ENCODE peak calls at places on chromosomes 12 and 14, in seven cellular contexts. X, U, K, N, Y, M and H are unnamed samples.

GRCh38 chr14:23483216-23483854 is 13.8 kb downstream of the NGDN start:
- DNase-seq in M (no peak), K (no peak), N (peak), Y (no peak), U (no peak), X (no peak), H (peak)

GRCh38 chr12:30417697-30418231 is 277.9 kb downstream of the IPO8 start:
- DNase-seq in M (no peak), N (no peak), X (no peak), K (no peak), Y (peak), U (no peak), H (no peak)

GRCh38 chr14:99320105-99320572 is 48.1 kb upstream of the BCL11B start:
- DNase-seq in N (peak), Y (no peak), K (no peak), U (peak), X (peak), M (peak), H (no peak)

GRCh38 chr12:11621797-11622423 is 27.6 kb upstream of the ETV6 start:
- DNase-seq in U (peak), Y (peak), X (no peak), K (no peak), N (no peak), M (no peak), H (no peak)

GRCh38 chr14:35229495-35230089 is 62.6 kb upstream of the PSMA6 start:
- DNase-seq in N (no peak), K (no peak), Y (no peak), X (no peak), M (no peak), U (no peak), H (no peak)

GRCh38 chr14:63266106-63266505 is 52.6 kb downstream of the GPHB5 start:
- DNase-seq in M (no peak), K (no peak), U (no peak), N (no peak), X (no peak), Y (no peak), H (no peak)

GRCh38 chr14:64938972-64939816 is 3.4 kb downstream of the GPX2 start:
- DNase-seq in M (no peak), N (no peak), K (no peak), Y (no peak), U (no peak), X (peak), H (no peak)

GRCh38 chr14:69617796-69618195 is 6.4 kb downstream of the SUSD6 start:
- DNase-seq in M (no peak), K (no peak), Y (no peak), X (no peak), U (no peak), N (no peak), H (no peak)

GRCh38 chr12:22262309-22262708 is 72.2 kb downstream of the ST8SIA1 start:
- DNase-seq in M (no peak), N (no peak), X (no peak), U (no peak), Y (no peak), K (no peak), H (no peak)

GRCh38 chr12:56927281-56927680 is 6.9 kb downstream of the SDR9C7 start:
- DNase-seq in U (no peak), K (no peak), M (no peak), X (no peak), Y (no peak), N (no peak), H (no peak)

GRCh38 chr14:94514351-94514750 is 5.1 kb upstream of the SERPINA12 start:
- DNase-seq in X (peak), M (no peak), N (no peak), Y (no peak), U (no peak), K (no peak), H (no peak)

GRCh38 chr12:52528641-52529143 is 8.5 kb upstream of the KRT5 start:
- DNase-seq in N (no peak), U (no peak), M (no peak), Y (no peak), X (peak), K (no peak), H (no peak)

GRCh38 chr12:122421815-122422737 is at the start of gene CLIP1:
- DNase-seq in N (peak), X (peak), U (peak), K (no peak), M (peak), Y (peak), H (peak)

GRCh38 chr12:43210437-43211197 is 341.4 kb downstream of the ADAMTS20 start:
- DNase-seq in Y (no peak), X (no peak), N (peak), K (no peak), M (no peak), U (no peak), H (no peak)

GRCh38 chr14:42192659-42193425 is 586.2 kb downstream of the LRFN5 start:
- DNase-seq in Y (no peak), N (no peak), X (no peak), U (no peak), M (no peak), K (no peak), H (no peak)

GRCh38 chr12:112947314-112947713 is 9.0 kb downstream of the OAS3 start:
- DNase-seq in M (no peak), U (no peak), N (no peak), Y (no peak), K (no peak), X (no peak), H (no peak)

GRCh38 chr12:108699955-108700563 is 31.3 kb downstream of the CORO1C start:
- DNase-seq in X (no peak), Y (no peak), K (no peak), M (no peak), U (no peak), N (no peak), H (no peak)

GRCh38 chr12:89779090-89779489 is 70.5 kb upstream of the ATP2B1 start:
- DNase-seq in U (no peak), K (no peak), Y (no peak), X (no peak), N (no peak), M (no peak), H (no peak)

GRCh38 chr14:91425720-91426032 is 8.1 kb upstream of the CCDC88C start:
- DNase-seq in Y (no peak), U (no peak), X (peak), N (no peak), M (no peak), K (no peak), H (no peak)

GRCh38 chr12:57449375-57449774 is 5.7 kb upstream of the INHBE start:
- DNase-seq in K (no peak), M (no peak), Y (no peak), U (no peak), N (no peak), X (no peak), H (no peak)

GRCh38 chr12:19440019-19440858 is 947 bp downstream of the AEBP2 start:
- DNase-seq in N (peak), K (peak), U (peak), X (peak), Y (peak), M (peak), H (peak)

GRCh38 chr14:61322799-61323290 is 1.5 kb downstream of the PRKCH start:
- DNase-seq in X (no peak), U (peak), Y (no peak), N (no peak), M (no peak), K (no peak), H (no peak)

GRCh38 chr12:122669397-122670070 is 33.6 kb downstream of the HCAR2 start:
- DNase-seq in U (peak), N (no peak), K (no peak), X (no peak), M (no peak), Y (no peak), H (no peak)

GRCh38 chr12:72365151-72365550 is 93.0 kb downstream of the TRHDE start:
- DNase-seq in M (no peak), U (no peak), K (no peak), N (no peak), Y (no peak), X (no peak), H (no peak)

GRCh38 chr12:114662512-114663177 is 21.3 kb downstream of the TBX3 start:
- DNase-seq in K (no peak), M (peak), N (peak), Y (peak), X (peak), U (peak), H (peak)

GRCh38 chr14:36091096-36091495 is 85.4 kb downstream of the PTCSC3 start:
- DNase-seq in X (no peak), N (no peak), Y (no peak), K (no peak), U (no peak), M (no peak), H (no peak)

DNA sequence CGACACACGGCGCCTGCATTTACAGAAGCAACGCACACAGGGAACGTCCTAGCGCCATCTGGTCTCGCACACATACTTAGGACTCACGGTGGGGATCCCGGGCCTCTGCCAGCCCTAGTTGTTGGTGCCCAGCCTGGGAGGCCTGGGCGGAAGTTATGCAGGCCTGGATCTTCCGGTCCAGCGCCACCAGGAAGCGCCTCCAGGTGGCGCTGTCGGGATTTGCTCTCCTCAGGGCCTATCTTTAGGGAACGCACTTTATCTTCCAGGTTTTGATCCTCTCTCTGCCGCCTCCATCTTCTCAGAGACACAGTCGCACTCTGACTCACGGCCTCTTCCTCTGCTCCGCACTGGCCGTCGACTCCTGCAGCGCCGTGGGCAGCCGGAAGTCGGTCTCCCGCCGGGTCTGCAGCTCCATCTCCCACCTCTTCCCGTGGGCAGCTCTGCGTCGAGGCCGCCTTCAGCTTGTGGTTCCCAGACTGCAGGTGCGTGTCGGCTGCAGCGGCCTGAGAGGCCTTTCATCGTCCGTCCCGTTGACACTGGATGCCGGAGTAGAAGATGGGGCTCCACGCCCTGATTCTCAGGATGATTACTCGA is 760.4 kb downstream of the TMEM121 start:
- DNase-seq in K (no peak), M (no peak), N (peak), U (no peak), X (no peak), Y (no peak), H (no peak)
- TF ChIP-seq CTCF in K (peak), M (no peak), N (peak), U (no peak), X (no peak), Y (no peak), H (no peak)

DNA sequence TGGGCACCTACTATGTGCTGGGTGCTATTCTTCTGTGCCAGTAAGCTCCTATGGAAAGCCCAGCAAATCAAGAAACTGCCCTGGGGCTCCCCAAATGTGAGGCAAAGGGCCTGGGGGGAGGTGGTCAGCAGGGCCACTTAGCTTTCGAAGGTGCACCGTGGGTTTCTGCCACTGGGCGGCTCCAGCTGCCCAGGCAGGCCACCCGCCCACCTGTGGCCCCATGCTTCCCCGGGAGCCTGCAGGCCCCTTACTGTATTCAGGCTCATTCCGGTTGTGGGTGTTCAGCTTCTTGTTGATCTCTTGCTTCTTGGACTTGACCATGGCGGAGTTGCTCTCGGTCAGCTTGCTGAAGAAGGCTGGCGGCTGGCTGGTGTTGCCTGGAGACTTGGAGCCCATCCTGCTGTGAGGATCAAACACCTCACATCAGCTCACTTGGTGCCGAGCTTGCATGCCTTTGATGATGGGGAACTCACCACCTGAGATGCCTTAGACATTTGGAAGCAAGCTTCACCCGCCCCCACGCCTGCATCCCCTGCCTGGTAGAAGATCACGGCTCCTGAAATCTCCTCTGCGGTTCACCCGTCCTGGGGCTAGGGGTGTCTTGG is 37.3 kb downstream of the RFLNA start:
- DNase-seq in M (no peak), Y (no peak), N (no peak), X (no peak), U (no peak), K (no peak), H (no peak)
- TF ChIP-seq CTCF in M (no peak), Y (no peak), N (peak), X (no peak), U (no peak), K (no peak), H (peak)

GRCh38 chr12:38384816-38385491 is 68.4 kb downstream of the ALG10B start:
- DNase-seq in X (no peak), M (no peak), N (no peak), U (no peak), K (no peak), Y (no peak), H (no peak)
- TF ChIP-seq CTCF in X (no peak), M (no peak), N (no peak), U (no peak), K (peak), Y (no peak), H (peak)

GRCh38 chr12:64608901-64609542 is 1.3 kb upstream of the RASSF3 start:
- DNase-seq in U (peak), K (no peak), N (peak), Y (no peak), M (peak), X (peak), H (no peak)
- TF ChIP-seq CTCF in U (no peak), K (no peak), N (peak), Y (peak), M (no peak), X (no peak), H (no peak)

DNA sequence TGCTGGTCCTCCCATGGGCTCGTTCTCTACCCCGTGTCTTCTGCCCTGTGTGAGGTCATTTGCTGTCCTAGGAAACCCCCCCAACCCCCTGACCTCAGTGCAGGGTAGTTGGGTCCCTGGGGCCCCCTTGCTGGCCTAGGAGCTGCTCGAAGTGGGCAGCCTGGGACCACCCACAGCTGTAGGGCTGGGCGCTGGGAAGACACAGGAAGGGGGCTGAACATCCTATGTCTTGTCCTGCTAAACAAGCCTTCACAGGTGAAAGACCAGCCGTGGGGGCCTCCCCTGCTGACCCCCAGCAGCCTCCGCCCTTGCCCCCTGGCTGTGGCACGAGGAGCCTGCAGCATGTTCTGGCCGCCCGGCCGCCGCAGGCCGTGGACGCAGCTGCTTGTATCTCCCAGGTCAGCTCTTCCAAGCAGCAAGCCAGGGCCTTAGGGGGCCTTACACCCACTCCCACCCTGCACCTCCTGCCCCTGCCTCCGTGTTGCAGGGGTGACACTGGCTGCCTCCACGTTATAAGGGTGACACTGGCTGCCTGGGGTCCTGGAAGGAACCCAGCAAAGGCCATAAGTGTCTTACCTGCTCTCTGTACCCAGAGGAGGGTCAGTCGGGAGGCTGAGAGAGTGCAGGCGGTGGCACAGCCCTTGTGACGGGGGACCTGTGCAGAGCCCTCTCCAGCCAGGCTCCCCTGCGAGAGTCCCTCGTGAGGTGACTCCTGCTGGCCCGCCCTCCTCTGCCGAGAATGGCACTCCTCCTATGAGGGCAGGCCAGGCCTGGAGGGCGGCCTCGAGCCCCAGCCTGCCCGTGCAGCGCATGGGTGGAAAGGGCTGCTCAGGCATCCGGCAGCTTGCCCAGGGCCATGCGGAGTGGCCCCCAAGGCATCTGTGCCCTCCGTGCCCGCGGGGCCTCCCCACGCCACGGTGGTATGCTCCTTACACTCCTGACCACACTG is 11.5 kb upstream of the TEX22 start:
- DNase-seq in K (no peak), X (no peak), U (no peak), M (no peak), Y (peak), N (no peak), H (no peak)
- TF ChIP-seq CTCF in K (no peak), X (no peak), U (no peak), M (no peak), Y (no peak), N (no peak), H (no peak)

GRCh38 chr12:131700271-131700670 is 10.6 kb upstream of the SFSWAP start:
- DNase-seq in N (no peak), K (no peak), Y (no peak), X (no peak), U (no peak), M (no peak), H (no peak)
- TF ChIP-seq CTCF in N (no peak), K (no peak), Y (no peak), X (no peak), U (no peak), M (no peak), H (no peak)

DNA sequence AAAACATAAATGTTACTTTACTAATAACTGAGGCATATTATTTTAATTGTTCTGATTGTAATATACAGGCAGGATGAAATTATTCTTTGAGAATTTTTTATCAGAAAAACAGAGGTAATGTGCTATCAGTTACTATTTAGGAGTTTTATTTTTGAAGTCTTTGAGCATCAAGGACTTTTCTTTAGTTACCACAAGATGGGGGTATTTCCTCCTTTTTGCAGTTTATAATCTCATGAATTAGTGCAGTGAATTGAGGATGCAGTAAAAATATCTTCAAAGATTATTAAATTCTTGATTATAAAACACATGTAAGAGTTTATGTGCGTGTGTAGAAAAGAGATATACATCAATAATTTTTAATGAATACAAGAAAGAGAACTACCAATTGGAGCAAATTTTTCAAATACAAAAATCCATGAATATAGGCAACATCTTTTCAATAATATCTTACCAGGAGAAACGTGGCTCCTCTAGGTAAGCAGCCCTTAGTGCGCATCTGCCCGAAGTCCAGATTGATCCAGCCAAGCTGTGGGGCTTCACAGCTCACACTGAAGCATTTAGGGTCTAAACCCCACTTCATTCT is 71.6 kb downstream of the ERGIC2 start:
- DNase-seq in K (no peak), M (no peak), U (no peak), N (no peak), Y (no peak), X (no peak), H (no peak)
- TF ChIP-seq CTCF in K (peak), M (peak), U (no peak), N (no peak), Y (peak), X (no peak), H (peak)

GRCh38 chr12:84508325-84508861 is 404.2 kb downstream of the SLC6A15 start:
- DNase-seq in N (no peak), K (no peak), U (no peak), M (no peak), X (no peak), Y (no peak), H (no peak)
- TF ChIP-seq CTCF in N (no peak), K (peak), U (no peak), M (peak), X (no peak), Y (no peak), H (peak)